ENCODE peak calls at places on chromosomes 16 and 17, in ten cellular contexts. N, G, O, D, E, R, Q, H, S and P are unnamed samples.

GRCh38 chr16:12617401-12617819 is 186.3 kb downstream of the CPPED1 start:
- DNase-seq in N (no peak), G (no peak), O (no peak), D (no peak), E (no peak), R (no peak), Q (no peak), H (no peak), S (no peak), P (no peak)

GRCh38 chr17:30396129-30396528 is 17.4 kb downstream of the CPD start:
- DNase-seq in N (no peak), G (no peak), O (no peak), D (no peak), E (no peak), R (no peak), Q (no peak), H (no peak), S (no peak), P (no peak)

GRCh38 chr16:35201151-35201550 is 1741.7 kb downstream of the TP53TG3F start:
- DNase-seq in N (no peak), G (no peak), O (no peak), D (no peak), E (no peak), R (no peak), Q (no peak), H (no peak), S (no peak), P (no peak)

GRCh38 chr16:79618041-79618711 is 17.6 kb upstream of the MAF start:
- DNase-seq in N (no peak), G (peak; percentile 92), O (no peak), D (no peak), E (no peak), R (no peak), Q (no peak), H (no peak), S (no peak), P (no peak)

GRCh38 chr16:67509016-67509415 is 19.6 kb upstream of the RIPOR1 start:
- DNase-seq in N (no peak), G (peak; percentile 38), O (no peak), D (no peak), E (no peak), R (no peak), Q (no peak), H (no peak), S (no peak), P (no peak)

GRCh38 chr16:86343111-86343642 is 167.2 kb upstream of the FOXF1 start:
- DNase-seq in N (peak; percentile 89), G (no peak), O (no peak), D (peak; percentile 38), E (peak; percentile 24), R (no peak), Q (no peak), H (no peak), S (peak; percentile 84), P (no peak)

GRCh38 chr17:63774982-63775290 is 966 bp downstream of the DDX42 start:
- DNase-seq in N (no peak), G (peak; percentile 48), O (no peak), D (no peak), E (no peak), R (no peak), Q (peak; percentile 9), H (no peak), S (no peak), P (peak; percentile 20)

GRCh38 chr16:10314811-10315210 is 71.0 kb upstream of the ATF7IP2 start:
- DNase-seq in N (no peak), G (peak; percentile 53), O (no peak), D (no peak), E (no peak), R (no peak), Q (no peak), H (peak; percentile 23), S (no peak), P (peak; percentile 50)

GRCh38 chr16:24174504-24174903 is 81.6 kb upstream of the CACNG3 start:
- DNase-seq in N (no peak), G (no peak), O (no peak), D (no peak), E (no peak), R (no peak), Q (no peak), H (no peak), S (no peak), P (no peak)

GRCh38 chr16:71423865-71424264 is 18.0 kb downstream of the TLE7 start:
- DNase-seq in N (no peak), G (no peak), O (no peak), D (no peak), E (no peak), R (no peak), Q (no peak), H (no peak), S (no peak), P (no peak)

GRCh38 chr17:18219016-18219415 is 6.4 kb upstream of the LLGL1 start:
- DNase-seq in N (no peak), G (no peak), O (no peak), D (no peak), E (no peak), R (no peak), Q (no peak), H (no peak), S (no peak), P (no peak)

DNA sequence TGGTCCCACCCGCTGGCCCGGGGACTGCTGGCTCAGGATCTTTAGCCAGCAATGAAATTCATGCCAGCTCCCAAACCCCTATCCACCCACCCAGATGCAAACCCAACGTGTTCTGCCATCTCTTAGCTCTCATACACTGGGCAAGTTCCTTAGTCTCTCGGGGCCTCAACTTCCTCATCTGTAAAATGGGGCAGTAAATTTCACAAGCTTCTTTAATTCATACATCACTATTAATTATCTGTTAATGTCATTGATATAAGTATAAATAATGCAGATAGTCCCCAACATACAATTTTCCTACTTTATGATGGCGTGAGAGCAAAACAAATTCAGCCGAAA is 398.7 kb downstream of the SOX9 start:
- DNase-seq in N (no peak), G (no peak), O (no peak), D (no peak), E (no peak), R (no peak), Q (no peak), H (no peak), S (no peak), P (no peak)
- H3K4me1 ChIP-seq in N (no peaks in the 10 kb centered on the region), G (no peaks in the 10 kb centered on the region), O (peaks cover 22% of the 10 kb centered on the region), D (no peaks in the 10 kb centered on the region), E (peaks cover 60% of the 10 kb centered on the region), R (peaks cover 18% of the 10 kb centered on the region), Q (peaks cover 50% of the 10 kb centered on the region), H (peaks cover 6% of the 10 kb centered on the region), S (no peaks in the 10 kb centered on the region), P (no peaks in the 10 kb centered on the region)

GRCh38 chr16:17318200-17318599 is 152.6 kb downstream of the XYLT1 start:
- DNase-seq in N (no peak), G (no peak), O (no peak), D (no peak), E (peak; percentile 69), R (no peak), Q (no peak), H (no peak), S (peak; percentile 73), P (no peak)
- H3K4me1 ChIP-seq in N (peaks cover 16% of the 10 kb centered on the region), G (no peaks in the 10 kb centered on the region), O (peaks cover 8% of the 10 kb centered on the region), D (no peaks in the 10 kb centered on the region), E (peaks cover 26% of the 10 kb centered on the region), R (peaks cover 11% of the 10 kb centered on the region), Q (peaks cover 6% of the 10 kb centered on the region), H (peaks cover 17% of the 10 kb centered on the region), S (peaks cover 3% of the 10 kb centered on the region), P (peaks cover 8% of the 10 kb centered on the region)

GRCh38 chr17:29159286-29159860 is 20.8 kb downstream of the MYO18A start:
- DNase-seq in N (no peak), G (no peak), O (no peak), D (no peak), E (no peak), R (no peak), Q (no peak), H (no peak), S (no peak), P (no peak)

GRCh38 chr17:29160253-29160652 is 19.9 kb downstream of the MYO18A start:
- DNase-seq in N (no peak), G (no peak), O (no peak), D (no peak), E (no peak), R (no peak), Q (no peak), H (no peak), S (no peak), P (no peak)

GRCh38 chr17:29163563-29163962 is 16.6 kb downstream of the MYO18A start:
- DNase-seq in N (no peak), G (no peak), O (no peak), D (no peak), E (no peak), R (no peak), Q (no peak), H (no peak), S (no peak), P (no peak)

GRCh38 chr17:29162909-29163341 is 17.3 kb downstream of the MYO18A start:
- DNase-seq in N (no peak), G (no peak), O (no peak), D (no peak), E (no peak), R (no peak), Q (no peak), H (no peak), S (peak; percentile 54), P (no peak)

DNA sequence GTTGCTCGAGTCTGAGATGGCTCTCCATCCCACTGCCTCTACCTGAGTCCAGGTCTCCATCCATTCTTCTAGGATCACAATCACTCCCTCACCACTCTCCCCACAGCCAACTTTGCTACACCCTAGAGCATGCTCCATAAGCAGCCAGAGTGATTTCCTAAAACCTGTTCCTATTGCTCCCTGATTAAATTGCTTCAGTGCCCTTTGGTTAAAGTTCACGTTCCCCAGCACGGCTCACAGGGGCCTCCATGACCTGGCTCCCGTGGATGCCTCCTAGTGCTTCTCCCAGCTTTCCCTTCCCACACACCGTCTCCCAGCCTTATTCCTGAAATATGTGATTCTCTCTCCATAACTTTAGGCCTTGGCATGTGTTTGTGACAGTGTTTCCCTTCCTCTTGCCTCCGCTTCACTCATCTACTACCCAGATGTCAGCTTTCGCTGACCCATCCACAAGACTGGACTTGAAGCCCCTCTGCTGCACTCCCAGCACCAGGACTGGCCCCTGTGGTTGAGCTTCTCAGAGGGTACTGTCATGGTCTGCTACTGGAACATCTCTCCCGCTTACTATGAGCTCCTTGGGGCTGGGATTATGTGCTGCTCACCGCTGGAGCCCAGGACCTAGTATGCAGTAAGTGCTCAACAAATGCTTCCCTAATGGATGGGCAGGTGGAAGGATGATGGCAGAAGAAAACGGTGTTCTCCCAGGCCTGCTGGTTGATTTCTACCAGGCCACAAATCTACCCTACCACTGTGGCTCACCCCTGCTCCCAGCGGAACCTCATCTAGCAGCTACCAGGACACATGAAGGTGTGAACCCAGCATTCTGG is 17.9 kb downstream of the MYO18A start:
- DNase-seq in N (no peak), G (no peak), O (no peak), D (no peak), E (no peak), R (no peak), Q (no peak), H (no peak), S (no peak), P (no peak)
- H3K4me1 ChIP-seq in N (peaks cover 40% of the 10 kb centered on the region), G (peaks cover 5% of the 10 kb centered on the region), O (no peaks in the 10 kb centered on the region), D (no peaks in the 10 kb centered on the region), E (peaks cover 38% of the 10 kb centered on the region), R (peaks cover 24% of the 10 kb centered on the region), Q (no peaks in the 10 kb centered on the region), H (peaks cover 10% of the 10 kb centered on the region), S (no peaks in the 10 kb centered on the region), P (peaks cover 13% of the 10 kb centered on the region)

DNA sequence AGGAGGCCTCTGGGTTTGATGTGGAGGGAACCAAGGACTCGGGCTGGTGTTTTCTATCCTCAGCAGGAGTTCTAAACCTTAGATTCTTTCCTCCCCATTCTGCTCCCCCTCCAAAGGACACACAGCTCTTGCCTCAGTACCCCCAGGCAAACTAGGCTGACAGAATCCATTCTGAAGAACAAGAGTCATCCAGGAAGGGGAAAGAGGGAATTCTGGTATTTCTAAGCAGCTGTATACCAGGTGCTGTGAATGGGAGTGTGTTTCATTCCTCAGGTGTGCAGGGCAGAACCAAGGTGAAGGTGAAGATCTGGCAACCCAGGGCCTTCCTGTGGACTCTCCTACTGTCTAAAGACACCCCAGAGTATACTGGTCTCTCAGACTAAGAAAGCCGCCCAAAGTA is 4.1 kb downstream of the INPP5K start:
- DNase-seq in N (no peak), G (no peak), O (no peak), D (no peak), E (no peak), R (peak; percentile 75), Q (no peak), H (peak; percentile 54), S (no peak), P (no peak)
- H3K4me1 ChIP-seq in N (peaks cover 50% of the 10 kb centered on the region), G (peaks cover 23% of the 10 kb centered on the region), O (peaks cover 4% of the 10 kb centered on the region), D (peaks cover 44% of the 10 kb centered on the region), E (peaks cover 20% of the 10 kb centered on the region), R (peaks cover 47% of the 10 kb centered on the region), Q (peaks cover 20% of the 10 kb centered on the region), H (peaks cover 18% of the 10 kb centered on the region), S (no peaks in the 10 kb centered on the region), P (peaks cover 19% of the 10 kb centered on the region)